ENCODE peak calls at places on chromosomes 7 and 10, in five cellular contexts. One of them, this sample, is unnamed.

GRCh38 chr10:28367865-28368541 is 65.1 kb upstream of the MPP7 start:
- DNase-seq in fibroblast of mammary gland: peak; percentile 3
- DNase-seq in osteocyte: no peak
- DNase-seq in stomach: no peak
- DNase-seq in foreskin keratinocyte: peak; percentile 41
- DNase-seq in this sample: no peak

GRCh38 chr7:50552921-50553320 is 12.3 kb downstream of the DDC start:
- DNase-seq in foreskin keratinocyte: peak; percentile 6
- DNase-seq in stomach: no peak
- DNase-seq in osteocyte: peak; percentile 81
- DNase-seq in fibroblast of mammary gland: peak; percentile 59
- DNase-seq in this sample: peak; percentile 63

GRCh38 chr10:112151640-112152039 is 31.9 kb downstream of the GPAM start:
- DNase-seq in foreskin keratinocyte: no peak
- DNase-seq in fibroblast of mammary gland: no peak
- DNase-seq in osteocyte: no peak
- DNase-seq in stomach: no peak
- DNase-seq in this sample: no peak

GRCh38 chr7:158377800-158378623 is 209.6 kb downstream of the PTPRN2 start:
- DNase-seq in stomach: peak; percentile 67
- DNase-seq in foreskin keratinocyte: no peak
- DNase-seq in fibroblast of mammary gland: no peak
- DNase-seq in osteocyte: no peak
- DNase-seq in this sample: no peak

GRCh38 chr7:99693427-99694200 is 13.8 kb upstream of the CYP3A5 start:
- DNase-seq in stomach: peak; percentile 66
- DNase-seq in foreskin keratinocyte: no peak
- DNase-seq in fibroblast of mammary gland: no peak
- DNase-seq in osteocyte: no peak
- DNase-seq in this sample: peak; percentile 4

GRCh38 chr10:13271552-13272163 is 28.2 kb downstream of the PHYH start:
- DNase-seq in fibroblast of mammary gland: peak; percentile 8
- DNase-seq in stomach: peak; percentile 50
- DNase-seq in osteocyte: no peak
- DNase-seq in foreskin keratinocyte: no peak
- DNase-seq in this sample: peak; percentile 40

GRCh38 chr10:93712593-93712992 is 10.2 kb upstream of the FRA10AC1 start:
- DNase-seq in stomach: no peak
- DNase-seq in osteocyte: no peak
- DNase-seq in fibroblast of mammary gland: no peak
- DNase-seq in foreskin keratinocyte: no peak
- DNase-seq in this sample: no peak

GRCh38 chr10:46020871-46021553 is 9.4 kb downstream of the NCOA4 start:
- DNase-seq in foreskin keratinocyte: no peak
- DNase-seq in osteocyte: no peak
- DNase-seq in fibroblast of mammary gland: peak; percentile 89
- DNase-seq in stomach: no peak
- DNase-seq in this sample: peak; percentile 97

GRCh38 chr7:65338346-65338745 is 35.3 kb upstream of the ZNF92 start:
- DNase-seq in stomach: no peak
- DNase-seq in osteocyte: no peak
- DNase-seq in foreskin keratinocyte: no peak
- DNase-seq in fibroblast of mammary gland: no peak
- DNase-seq in this sample: no peak

GRCh38 chr10:84820121-84820520 is 491.7 kb downstream of the CCSER2 start:
- DNase-seq in osteocyte: no peak
- DNase-seq in foreskin keratinocyte: no peak
- DNase-seq in stomach: no peak
- DNase-seq in fibroblast of mammary gland: no peak
- DNase-seq in this sample: no peak

GRCh38 chr7:2461268-2462026 is 14.8 kb downstream of the GRIFIN start:
- DNase-seq in fibroblast of mammary gland: no peak
- DNase-seq in osteocyte: peak; percentile 77
- DNase-seq in stomach: no peak
- DNase-seq in foreskin keratinocyte: no peak
- DNase-seq in this sample: no peak

GRCh38 chr7:101803203-101804086 is 14.0 kb upstream of the CUX1 start:
- DNase-seq in stomach: no peak
- DNase-seq in fibroblast of mammary gland: no peak
- DNase-seq in foreskin keratinocyte: no peak
- DNase-seq in osteocyte: no peak
- DNase-seq in this sample: no peak

GRCh38 chr7:130903358-130903974 is 169.5 kb upstream of the KLF14 start:
- DNase-seq in osteocyte: no peak
- DNase-seq in foreskin keratinocyte: peak; percentile 75
- DNase-seq in stomach: no peak
- DNase-seq in fibroblast of mammary gland: peak; percentile 99
- DNase-seq in this sample: peak; percentile 99

GRCh38 chr7:103075337-103075918 is 488 bp downstream of the ARMC10 start:
- DNase-seq in osteocyte: no peak
- DNase-seq in foreskin keratinocyte: no peak
- DNase-seq in fibroblast of mammary gland: peak; percentile 52
- DNase-seq in stomach: peak; percentile 58
- DNase-seq in this sample: peak; percentile 53

GRCh38 chr7:135512135-135512887 is 2.4 kb upstream of the CNOT4 start:
- DNase-seq in osteocyte: no peak
- DNase-seq in stomach: no peak
- DNase-seq in foreskin keratinocyte: peak; percentile 26
- DNase-seq in fibroblast of mammary gland: peak; percentile 69
- DNase-seq in this sample: peak; percentile 66

GRCh38 chr10:91590142-91590903 is 42.5 kb downstream of the PPP1R3C start:
- DNase-seq in foreskin keratinocyte: no peak
- DNase-seq in stomach: peak; percentile 74
- DNase-seq in fibroblast of mammary gland: peak; percentile 89
- DNase-seq in osteocyte: peak; percentile 88
- DNase-seq in this sample: peak; percentile 94

GRCh38 chr7:44063894-44064651 is 1.3 kb downstream of the PGAM2 start:
- DNase-seq in stomach: no peak
- DNase-seq in osteocyte: no peak
- DNase-seq in foreskin keratinocyte: no peak
- DNase-seq in fibroblast of mammary gland: no peak
- DNase-seq in this sample: no peak

GRCh38 chr10:14084875-14085274 is 245.8 kb downstream of the FRMD4A start:
- DNase-seq in stomach: no peak
- DNase-seq in osteocyte: no peak
- DNase-seq in fibroblast of mammary gland: no peak
- DNase-seq in foreskin keratinocyte: no peak
- DNase-seq in this sample: peak; percentile 17

GRCh38 chr7:99459087-99459486 is 6.9 kb downstream of the ATP5MF start:
- DNase-seq in fibroblast of mammary gland: peak; percentile 44
- DNase-seq in foreskin keratinocyte: no peak
- DNase-seq in stomach: no peak
- DNase-seq in osteocyte: no peak
- DNase-seq in this sample: no peak

GRCh38 chr10:3951993-3952392 is 167.0 kb upstream of the KLF6 start:
- DNase-seq in stomach: peak; percentile 75
- DNase-seq in foreskin keratinocyte: no peak
- DNase-seq in fibroblast of mammary gland: no peak
- DNase-seq in osteocyte: peak; percentile 17
- DNase-seq in this sample: no peak

GRCh38 chr10:46235705-46236536 is 50.9 kb upstream of the ANTXRL start:
- DNase-seq in osteocyte: peak; percentile 64
- DNase-seq in foreskin keratinocyte: no peak
- DNase-seq in fibroblast of mammary gland: no peak
- DNase-seq in stomach: peak; percentile 9
- DNase-seq in this sample: no peak

GRCh38 chr10:69327463-69328345 is 49.4 kb downstream of the HK1 start:
- DNase-seq in fibroblast of mammary gland: peak; percentile 38
- DNase-seq in stomach: peak; percentile 77
- DNase-seq in osteocyte: no peak
- DNase-seq in foreskin keratinocyte: no peak
- DNase-seq in this sample: peak; percentile 95

GRCh38 chr7:77565917-77566316 is 28.8 kb downstream of the PTPN12 start:
- DNase-seq in foreskin keratinocyte: no peak
- DNase-seq in stomach: no peak
- DNase-seq in fibroblast of mammary gland: peak; percentile 87
- DNase-seq in osteocyte: no peak
- DNase-seq in this sample: peak; percentile 61

GRCh38 chr10:46528675-46529615 is 27.5 kb downstream of the GPRIN2 start:
- DNase-seq in stomach: peak; percentile 27
- DNase-seq in foreskin keratinocyte: no peak
- DNase-seq in fibroblast of mammary gland: no peak
- DNase-seq in osteocyte: no peak
- DNase-seq in this sample: no peak

GRCh38 chr10:118595598-118596425 is at the start of gene PRLHR:
- DNase-seq in osteocyte: no peak
- DNase-seq in fibroblast of mammary gland: peak; percentile 32
- DNase-seq in stomach: no peak
- DNase-seq in foreskin keratinocyte: no peak
- DNase-seq in this sample: peak; percentile 25

GRCh38 chr10:72106154-72106849 is 18.0 kb upstream of the SPOCK2 start:
- DNase-seq in stomach: no peak
- DNase-seq in fibroblast of mammary gland: no peak
- DNase-seq in osteocyte: no peak
- DNase-seq in foreskin keratinocyte: no peak
- DNase-seq in this sample: no peak

GRCh38 chr7:75055830-75056431 is 17.7 kb downstream of the RCC1L start:
- DNase-seq in stomach: no peak
- DNase-seq in fibroblast of mammary gland: peak; percentile 65
- DNase-seq in osteocyte: no peak
- DNase-seq in foreskin keratinocyte: no peak
- DNase-seq in this sample: peak; percentile 72

GRCh38 chr10:52443419-52444388 is 129.6 kb downstream of the DKK1 start:
- DNase-seq in fibroblast of mammary gland: peak; percentile 88
- DNase-seq in foreskin keratinocyte: peak; percentile 98
- DNase-seq in stomach: no peak
- DNase-seq in osteocyte: no peak
- DNase-seq in this sample: peak; percentile 92

GRCh38 chr10:70891636-70892035 is 3.3 kb upstream of the PCBD1 start:
- DNase-seq in stomach: no peak
- DNase-seq in foreskin keratinocyte: no peak
- DNase-seq in osteocyte: no peak
- DNase-seq in fibroblast of mammary gland: no peak
- DNase-seq in this sample: no peak

GRCh38 chr10:27157150-27157549 is 2.0 kb downstream of the MASTL start:
- DNase-seq in stomach: no peak
- DNase-seq in osteocyte: no peak
- DNase-seq in fibroblast of mammary gland: peak; percentile 21
- DNase-seq in foreskin keratinocyte: no peak
- DNase-seq in this sample: no peak

GRCh38 chr10:48215148-48215982 is 59.1 kb downstream of the FRMPD2 start:
- DNase-seq in stomach: peak; percentile 66
- DNase-seq in foreskin keratinocyte: peak; percentile 49
- DNase-seq in osteocyte: peak; percentile 76
- DNase-seq in fibroblast of mammary gland: peak; percentile 30
- DNase-seq in this sample: peak; percentile 41

GRCh38 chr7:1490837-1491236 is 13.4 kb downstream of the INTS1 start:
- DNase-seq in fibroblast of mammary gland: no peak
- DNase-seq in foreskin keratinocyte: no peak
- DNase-seq in stomach: no peak
- DNase-seq in osteocyte: no peak
- DNase-seq in this sample: no peak

GRCh38 chr10:89332092-89332633 is 4.4 kb downstream of the IFIT3 start:
- DNase-seq in fibroblast of mammary gland: peak; percentile 76
- DNase-seq in foreskin keratinocyte: no peak
- DNase-seq in stomach: no peak
- DNase-seq in osteocyte: no peak
- DNase-seq in this sample: peak; percentile 97

GRCh38 chr10:20836401-20836800 is 60.7 kb downstream of the NEBL start:
- DNase-seq in fibroblast of mammary gland: no peak
- DNase-seq in foreskin keratinocyte: no peak
- DNase-seq in osteocyte: no peak
- DNase-seq in stomach: no peak
- DNase-seq in this sample: no peak

GRCh38 chr10:113641702-113642101 is 22.1 kb downstream of the NRAP start:
- DNase-seq in osteocyte: no peak
- DNase-seq in stomach: no peak
- DNase-seq in foreskin keratinocyte: no peak
- DNase-seq in fibroblast of mammary gland: no peak
- DNase-seq in this sample: no peak

GRCh38 chr10:113644185-113645120 is 19.4 kb downstream of the NRAP start:
- DNase-seq in foreskin keratinocyte: no peak
- DNase-seq in fibroblast of mammary gland: peak; percentile 74
- DNase-seq in osteocyte: no peak
- DNase-seq in stomach: peak; percentile 29
- DNase-seq in this sample: peak; percentile 72

GRCh38 chr10:113643183-113643582 is 20.7 kb downstream of the NRAP start:
- DNase-seq in foreskin keratinocyte: no peak
- DNase-seq in fibroblast of mammary gland: no peak
- DNase-seq in stomach: no peak
- DNase-seq in osteocyte: no peak
- DNase-seq in this sample: no peak

GRCh38 chr10:113639966-113640365 is 23.9 kb downstream of the NRAP start:
- DNase-seq in foreskin keratinocyte: no peak
- DNase-seq in osteocyte: no peak
- DNase-seq in fibroblast of mammary gland: no peak
- DNase-seq in stomach: no peak
- DNase-seq in this sample: no peak
- TF ChIP-seq CTCF in foreskin keratinocyte: no peak
- TF ChIP-seq CTCF in osteocyte: no peak
- TF ChIP-seq CTCF in fibroblast of mammary gland: no peak
- TF ChIP-seq CTCF in stomach: no peak
- TF ChIP-seq CTCF in this sample: no peak

GRCh38 chr10:62373995-62374861 is at the start of gene ZNF365:
- DNase-seq in foreskin keratinocyte: no peak
- DNase-seq in fibroblast of mammary gland: peak; percentile 49
- DNase-seq in osteocyte: peak; percentile 85
- DNase-seq in stomach: no peak
- DNase-seq in this sample: peak; percentile 28
- TF ChIP-seq CTCF in foreskin keratinocyte: peak; percentile 8
- TF ChIP-seq CTCF in fibroblast of mammary gland: no peak
- TF ChIP-seq CTCF in osteocyte: peak; percentile 23
- TF ChIP-seq CTCF in stomach: no peak
- TF ChIP-seq CTCF in this sample: no peak

GRCh38 chr10:50937230-50937907 is 51.9 kb upstream of the A1CF start:
- DNase-seq in stomach: no peak
- DNase-seq in osteocyte: no peak
- DNase-seq in foreskin keratinocyte: no peak
- DNase-seq in fibroblast of mammary gland: peak; percentile 59
- DNase-seq in this sample: peak; percentile 54
- TF ChIP-seq CTCF in stomach: peak; percentile 34
- TF ChIP-seq CTCF in osteocyte: peak; percentile 68
- TF ChIP-seq CTCF in foreskin keratinocyte: peak; percentile 71
- TF ChIP-seq CTCF in fibroblast of mammary gland: peak; percentile 73
- TF ChIP-seq CTCF in this sample: peak; percentile 67

GRCh38 chr10:22244855-22245254 is 27.0 kb upstream of the EBLN1 start:
- DNase-seq in foreskin keratinocyte: no peak
- DNase-seq in osteocyte: no peak
- DNase-seq in fibroblast of mammary gland: no peak
- DNase-seq in stomach: no peak
- DNase-seq in this sample: no peak
- TF ChIP-seq CTCF in foreskin keratinocyte: no peak
- TF ChIP-seq CTCF in osteocyte: no peak
- TF ChIP-seq CTCF in fibroblast of mammary gland: peak; percentile 9
- TF ChIP-seq CTCF in stomach: no peak
- TF ChIP-seq CTCF in this sample: no peak

DNA sequence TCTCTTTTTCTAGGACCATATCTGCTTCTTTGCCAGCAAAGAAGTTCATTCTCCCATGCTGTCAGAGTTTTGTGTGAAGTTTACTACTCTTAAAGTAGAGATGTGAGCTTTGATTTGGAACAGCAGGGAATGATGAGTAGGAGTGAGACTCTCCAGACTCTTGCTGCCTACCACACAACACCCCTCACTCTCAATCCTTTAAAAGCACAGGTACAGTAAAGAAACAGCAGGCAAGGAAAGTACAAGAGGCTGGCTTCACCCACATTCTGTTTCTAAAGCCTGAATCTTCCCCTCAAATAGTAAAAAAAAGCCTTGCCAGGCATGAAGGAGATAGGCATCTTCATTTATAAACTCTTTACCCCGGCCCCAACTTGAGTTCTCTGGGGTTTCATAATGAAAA is 97.3 kb downstream of the ARMH3 start:
- DNase-seq in fibroblast of mammary gland: no peak
- DNase-seq in stomach: no peak
- DNase-seq in osteocyte: no peak
- DNase-seq in foreskin keratinocyte: no peak
- DNase-seq in this sample: no peak
- TF ChIP-seq CTCF in fibroblast of mammary gland: no peak
- TF ChIP-seq CTCF in stomach: no peak
- TF ChIP-seq CTCF in osteocyte: no peak
- TF ChIP-seq CTCF in foreskin keratinocyte: no peak
- TF ChIP-seq CTCF in this sample: no peak